ENCODE peak calls at places on chromosomes 7 and 10, in ten cellular contexts. One of them, this sample, is unnamed.

GRCh38 chr7:96321670-96322372 is at the start of gene SLC25A13:
- DNase-seq in heart right ventricle: peak; percentile 92
- DNase-seq in brain microvascular endothelial cell: peak; percentile 53
- DNase-seq in right atrium auricular region: peak; percentile 94
- DNase-seq in BJ: peak; percentile 21
- DNase-seq in AG04449: no peak
- DNase-seq in Caco-2: peak; percentile 97
- DNase-seq in coronary artery: peak; percentile 94
- DNase-seq in astrocyte of the spinal cord: peak; percentile 80
- DNase-seq in foreskin fibroblast: peak; percentile 96
- DNase-seq in this sample: no peak

GRCh38 chr7:156473476-156474240 is 166.9 kb upstream of the RNF32 start:
- DNase-seq in astrocyte of the spinal cord: peak; percentile 51
- DNase-seq in BJ: no peak
- DNase-seq in foreskin fibroblast: peak; percentile 11
- DNase-seq in AG04449: no peak
- DNase-seq in brain microvascular endothelial cell: peak; percentile 50
- DNase-seq in heart right ventricle: no peak
- DNase-seq in coronary artery: no peak
- DNase-seq in right atrium auricular region: peak; percentile 59
- DNase-seq in Caco-2: peak; percentile 55
- DNase-seq in this sample: no peak

GRCh38 chr7:43199333-43199732 is 86.9 kb downstream of the HECW1 start:
- DNase-seq in AG04449: no peak
- DNase-seq in BJ: no peak
- DNase-seq in right atrium auricular region: no peak
- DNase-seq in coronary artery: no peak
- DNase-seq in foreskin fibroblast: peak; percentile 73
- DNase-seq in brain microvascular endothelial cell: no peak
- DNase-seq in heart right ventricle: no peak
- DNase-seq in astrocyte of the spinal cord: peak; percentile 55
- DNase-seq in Caco-2: no peak
- DNase-seq in this sample: no peak

GRCh38 chr10:29411666-29412335 is 122.9 kb downstream of the LYZL1 start:
- DNase-seq in AG04449: no peak
- DNase-seq in brain microvascular endothelial cell: no peak
- DNase-seq in Caco-2: no peak
- DNase-seq in astrocyte of the spinal cord: no peak
- DNase-seq in BJ: no peak
- DNase-seq in heart right ventricle: no peak
- DNase-seq in right atrium auricular region: no peak
- DNase-seq in coronary artery: no peak
- DNase-seq in foreskin fibroblast: no peak
- DNase-seq in this sample: no peak

GRCh38 chr10:97355571-97355975 is 21.0 kb upstream of the FRAT2 start:
- DNase-seq in astrocyte of the spinal cord: no peak
- DNase-seq in AG04449: no peak
- DNase-seq in brain microvascular endothelial cell: no peak
- DNase-seq in foreskin fibroblast: peak; percentile 32
- DNase-seq in BJ: no peak
- DNase-seq in Caco-2: peak; percentile 27
- DNase-seq in heart right ventricle: peak; percentile 43
- DNase-seq in coronary artery: no peak
- DNase-seq in right atrium auricular region: no peak
- DNase-seq in this sample: no peak

GRCh38 chr7:2150445-2150815 is 82.3 kb downstream of the MAD1L1 start:
- DNase-seq in BJ: no peak
- DNase-seq in heart right ventricle: no peak
- DNase-seq in foreskin fibroblast: peak; percentile 62
- DNase-seq in astrocyte of the spinal cord: no peak
- DNase-seq in Caco-2: no peak
- DNase-seq in coronary artery: no peak
- DNase-seq in AG04449: no peak
- DNase-seq in right atrium auricular region: no peak
- DNase-seq in brain microvascular endothelial cell: no peak
- DNase-seq in this sample: no peak

GRCh38 chr7:102039706-102040105 is 222.3 kb downstream of the CUX1 start:
- DNase-seq in BJ: no peak
- DNase-seq in coronary artery: no peak
- DNase-seq in astrocyte of the spinal cord: no peak
- DNase-seq in heart right ventricle: no peak
- DNase-seq in right atrium auricular region: no peak
- DNase-seq in brain microvascular endothelial cell: no peak
- DNase-seq in Caco-2: no peak
- DNase-seq in AG04449: no peak
- DNase-seq in foreskin fibroblast: no peak
- DNase-seq in this sample: no peak

GRCh38 chr10:31426425-31426824 is 107.4 kb downstream of the ZEB1 start:
- DNase-seq in heart right ventricle: peak; percentile 62
- DNase-seq in coronary artery: no peak
- DNase-seq in foreskin fibroblast: peak; percentile 91
- DNase-seq in astrocyte of the spinal cord: peak; percentile 89
- DNase-seq in right atrium auricular region: no peak
- DNase-seq in AG04449: peak; percentile 26
- DNase-seq in brain microvascular endothelial cell: peak; percentile 80
- DNase-seq in Caco-2: no peak
- DNase-seq in BJ: peak; percentile 13
- DNase-seq in this sample: peak; percentile 90

GRCh38 chr10:71268247-71268691 is 50.8 kb upstream of the SLC29A3 start:
- DNase-seq in right atrium auricular region: no peak
- DNase-seq in astrocyte of the spinal cord: peak; percentile 46
- DNase-seq in BJ: no peak
- DNase-seq in foreskin fibroblast: peak; percentile 86
- DNase-seq in AG04449: no peak
- DNase-seq in brain microvascular endothelial cell: peak; percentile 22
- DNase-seq in coronary artery: no peak
- DNase-seq in Caco-2: peak; percentile 70
- DNase-seq in heart right ventricle: no peak
- DNase-seq in this sample: no peak

GRCh38 chr10:69124558-69125121 is 662 bp downstream of the VPS26A start:
- DNase-seq in heart right ventricle: peak; percentile 40
- DNase-seq in astrocyte of the spinal cord: peak; percentile 54
- DNase-seq in brain microvascular endothelial cell: peak; percentile 50
- DNase-seq in coronary artery: peak; percentile 77
- DNase-seq in right atrium auricular region: no peak
- DNase-seq in AG04449: no peak
- DNase-seq in BJ: no peak
- DNase-seq in foreskin fibroblast: peak; percentile 74
- DNase-seq in Caco-2: peak; percentile 64
- DNase-seq in this sample: peak; percentile 26

GRCh38 chr7:71470948-71471347 is 339.0 kb downstream of the GALNT17 start:
- DNase-seq in astrocyte of the spinal cord: no peak
- DNase-seq in AG04449: no peak
- DNase-seq in heart right ventricle: no peak
- DNase-seq in right atrium auricular region: no peak
- DNase-seq in foreskin fibroblast: no peak
- DNase-seq in BJ: no peak
- DNase-seq in brain microvascular endothelial cell: no peak
- DNase-seq in coronary artery: no peak
- DNase-seq in Caco-2: no peak
- DNase-seq in this sample: no peak

GRCh38 chr7:20307119-20307518 is 23.6 kb upstream of the ITGB8 start:
- DNase-seq in Caco-2: peak; percentile 31
- DNase-seq in right atrium auricular region: no peak
- DNase-seq in BJ: no peak
- DNase-seq in heart right ventricle: no peak
- DNase-seq in coronary artery: no peak
- DNase-seq in AG04449: no peak
- DNase-seq in foreskin fibroblast: no peak
- DNase-seq in brain microvascular endothelial cell: peak; percentile 83
- DNase-seq in astrocyte of the spinal cord: peak; percentile 88
- DNase-seq in this sample: no peak

GRCh38 chr10:130974171-130974570 is 337.4 kb downstream of the TCERG1L start:
- DNase-seq in Caco-2: no peak
- DNase-seq in coronary artery: no peak
- DNase-seq in heart right ventricle: no peak
- DNase-seq in BJ: no peak
- DNase-seq in brain microvascular endothelial cell: no peak
- DNase-seq in astrocyte of the spinal cord: no peak
- DNase-seq in foreskin fibroblast: no peak
- DNase-seq in AG04449: no peak
- DNase-seq in right atrium auricular region: no peak
- DNase-seq in this sample: no peak

GRCh38 chr10:75043256-75044121 is 68.0 kb upstream of the SAMD8 start:
- DNase-seq in right atrium auricular region: no peak
- DNase-seq in AG04449: no peak
- DNase-seq in coronary artery: peak; percentile 45
- DNase-seq in heart right ventricle: no peak
- DNase-seq in Caco-2: no peak
- DNase-seq in foreskin fibroblast: no peak
- DNase-seq in BJ: no peak
- DNase-seq in brain microvascular endothelial cell: no peak
- DNase-seq in astrocyte of the spinal cord: no peak
- DNase-seq in this sample: no peak

GRCh38 chr7:44073664-44074348 is 8.4 kb upstream of the PGAM2 start:
- DNase-seq in AG04449: no peak
- DNase-seq in coronary artery: peak; percentile 88
- DNase-seq in foreskin fibroblast: peak; percentile 83
- DNase-seq in heart right ventricle: peak; percentile 77
- DNase-seq in Caco-2: no peak
- DNase-seq in right atrium auricular region: peak; percentile 81
- DNase-seq in astrocyte of the spinal cord: peak; percentile 43
- DNase-seq in brain microvascular endothelial cell: peak; percentile 55
- DNase-seq in BJ: no peak
- DNase-seq in this sample: no peak

GRCh38 chr10:121579656-121580055 is 18.6 kb downstream of the FGFR2 start:
- DNase-seq in coronary artery: no peak
- DNase-seq in astrocyte of the spinal cord: no peak
- DNase-seq in AG04449: no peak
- DNase-seq in Caco-2: peak; percentile 68
- DNase-seq in brain microvascular endothelial cell: no peak
- DNase-seq in BJ: no peak
- DNase-seq in right atrium auricular region: no peak
- DNase-seq in heart right ventricle: no peak
- DNase-seq in foreskin fibroblast: no peak
- DNase-seq in this sample: no peak

GRCh38 chr7:140010194-140010895 is 52.4 kb downstream of the PARP12 start:
- DNase-seq in right atrium auricular region: no peak
- DNase-seq in BJ: no peak
- DNase-seq in coronary artery: no peak
- DNase-seq in Caco-2: no peak
- DNase-seq in AG04449: no peak
- DNase-seq in astrocyte of the spinal cord: no peak
- DNase-seq in foreskin fibroblast: no peak
- DNase-seq in heart right ventricle: no peak
- DNase-seq in brain microvascular endothelial cell: no peak
- DNase-seq in this sample: no peak
- H3K4me3 ChIP-seq in right atrium auricular region: no peak overlapping the region
- H3K4me3 ChIP-seq in BJ: no peak overlapping the region
- H3K4me3 ChIP-seq in coronary artery: no peak overlapping the region
- H3K4me3 ChIP-seq in Caco-2: no peak overlapping the region
- H3K4me3 ChIP-seq in AG04449: no peak overlapping the region
- H3K4me3 ChIP-seq in astrocyte of the spinal cord: no peak overlapping the region
- H3K4me3 ChIP-seq in foreskin fibroblast: no peak overlapping the region
- H3K4me3 ChIP-seq in heart right ventricle: no peak overlapping the region
- H3K4me3 ChIP-seq in brain microvascular endothelial cell: no peak overlapping the region
- H3K4me3 ChIP-seq in this sample: no peak overlapping the region

GRCh38 chr10:12717981-12718707 is 283.4 kb downstream of the CCDC3 start:
- DNase-seq in AG04449: no peak
- DNase-seq in foreskin fibroblast: no peak
- DNase-seq in BJ: no peak
- DNase-seq in astrocyte of the spinal cord: peak; percentile 34
- DNase-seq in brain microvascular endothelial cell: no peak
- DNase-seq in right atrium auricular region: no peak
- DNase-seq in heart right ventricle: no peak
- DNase-seq in coronary artery: no peak
- DNase-seq in Caco-2: no peak
- DNase-seq in this sample: no peak
- TF ChIP-seq CTCF in AG04449: no peak
- TF ChIP-seq CTCF in foreskin fibroblast: no peak
- TF ChIP-seq CTCF in BJ: no peak
- TF ChIP-seq CTCF in astrocyte of the spinal cord: no peak
- TF ChIP-seq CTCF in brain microvascular endothelial cell: no peak
- TF ChIP-seq CTCF in right atrium auricular region: peak; percentile 36
- TF ChIP-seq CTCF in heart right ventricle: peak; percentile 50
- TF ChIP-seq CTCF in coronary artery: no peak
- TF ChIP-seq CTCF in Caco-2: peak; percentile 16
- TF ChIP-seq CTCF in this sample: no peak

DNA sequence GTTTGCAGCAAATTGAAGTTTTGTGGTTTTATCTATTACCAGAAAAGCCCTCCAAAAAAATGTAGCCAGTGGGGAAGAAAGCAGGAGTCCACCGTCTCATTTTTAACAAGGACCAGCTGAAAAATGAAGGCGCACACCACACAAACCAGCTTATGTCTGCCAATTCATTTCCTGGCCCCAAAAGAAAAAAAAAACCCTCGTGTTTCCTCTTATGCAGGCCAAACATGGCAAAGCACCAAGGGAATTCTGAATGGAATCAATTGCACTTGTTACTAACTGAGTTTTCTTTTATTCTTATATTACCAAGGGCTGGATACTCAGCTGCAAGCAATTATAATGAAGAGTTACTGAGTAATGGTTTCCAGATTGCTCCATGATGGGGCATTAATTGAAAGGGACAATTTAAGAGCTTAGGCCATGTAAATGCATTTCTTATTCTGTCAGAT is 428.3 kb upstream of the NPVF start:
- DNase-seq in brain microvascular endothelial cell: no peak
- DNase-seq in Caco-2: no peak
- DNase-seq in coronary artery: no peak
- DNase-seq in astrocyte of the spinal cord: no peak
- DNase-seq in right atrium auricular region: no peak
- DNase-seq in heart right ventricle: no peak
- DNase-seq in AG04449: no peak
- DNase-seq in foreskin fibroblast: peak; percentile 4
- DNase-seq in BJ: peak; percentile 40
- DNase-seq in this sample: peak; percentile 21
- H3K4me3 ChIP-seq in brain microvascular endothelial cell: no peak overlapping the region
- H3K4me3 ChIP-seq in Caco-2: no peak overlapping the region
- H3K4me3 ChIP-seq in coronary artery: no peak overlapping the region
- H3K4me3 ChIP-seq in astrocyte of the spinal cord: no peak overlapping the region
- H3K4me3 ChIP-seq in right atrium auricular region: no peak overlapping the region
- H3K4me3 ChIP-seq in heart right ventricle: no peak overlapping the region
- H3K4me3 ChIP-seq in AG04449: no peak overlapping the region
- H3K4me3 ChIP-seq in foreskin fibroblast: no peak overlapping the region
- H3K4me3 ChIP-seq in BJ: no peak overlapping the region
- H3K4me3 ChIP-seq in this sample: no peak overlapping the region

DNA sequence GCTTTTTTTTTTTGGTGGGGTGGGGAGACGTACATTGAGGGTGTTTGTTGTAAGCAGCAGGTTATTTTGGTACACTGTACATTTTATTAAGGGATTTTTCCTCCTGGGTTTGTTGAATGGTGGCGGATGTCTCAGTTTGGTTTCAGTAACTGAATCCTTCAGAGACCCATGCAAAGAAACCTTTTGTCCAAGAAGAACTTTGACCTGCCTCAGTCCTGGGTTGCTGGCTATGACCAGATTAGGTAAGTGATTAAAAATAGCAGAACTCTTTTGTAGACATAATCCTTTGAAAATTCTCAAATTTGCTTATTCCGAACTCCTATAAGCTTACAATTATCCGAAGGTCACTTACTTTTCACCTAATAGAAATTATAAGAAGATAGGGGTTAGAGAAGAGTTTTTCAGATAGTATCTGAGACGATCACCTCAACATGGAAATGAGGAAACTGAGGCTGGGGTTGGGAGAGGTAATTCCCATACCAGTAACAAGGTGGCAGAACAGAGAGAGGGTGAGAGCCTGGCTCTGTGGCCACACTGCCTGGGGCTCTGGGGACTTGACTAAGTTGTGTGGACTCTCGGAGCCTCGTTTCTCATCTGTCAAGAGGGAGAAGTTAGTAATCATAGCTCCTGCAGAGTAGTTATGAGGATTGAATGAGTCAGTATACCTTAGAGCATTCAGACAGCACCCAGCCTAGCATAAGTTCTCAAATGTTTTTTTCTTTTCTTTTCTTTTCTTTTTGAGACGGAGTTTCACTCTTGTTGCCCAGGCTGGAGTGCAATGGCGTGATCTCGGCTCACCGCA is 87.4 kb downstream of the CCNY start:
- DNase-seq in Caco-2: no peak
- DNase-seq in BJ: no peak
- DNase-seq in brain microvascular endothelial cell: peak; percentile 68
- DNase-seq in heart right ventricle: no peak
- DNase-seq in foreskin fibroblast: peak; percentile 36
- DNase-seq in coronary artery: no peak
- DNase-seq in right atrium auricular region: no peak
- DNase-seq in astrocyte of the spinal cord: peak; percentile 79
- DNase-seq in AG04449: no peak
- DNase-seq in this sample: no peak
- TF ChIP-seq CTCF in Caco-2: no peak
- TF ChIP-seq CTCF in BJ: no peak
- TF ChIP-seq CTCF in brain microvascular endothelial cell: peak; percentile 32
- TF ChIP-seq CTCF in heart right ventricle: no peak
- TF ChIP-seq CTCF in foreskin fibroblast: no peak
- TF ChIP-seq CTCF in coronary artery: no peak
- TF ChIP-seq CTCF in right atrium auricular region: no peak
- TF ChIP-seq CTCF in astrocyte of the spinal cord: peak; percentile 15
- TF ChIP-seq CTCF in AG04449: no peak
- TF ChIP-seq CTCF in this sample: no peak